ENCODE peak calls at places on chromosomes 12 and 14, in eight cellular contexts. J is naive thymus-derived CD4-positive, alpha-beta T cell; H is uterus; M is RWPE2; N is ovary; I is transverse colon; V is adipocyte; G is colonic mucosa. Q is an unnamed sample.
A peak's percentile ranks its signal among the peaks of the same experiment; 100 is the strongest.

GRCh38 chr12:110159671-110160245 is 35.6 kb downstream of the IFT81 start:
- DNase-seq in G (no peak), N (no peak), J (no peak), V (no peak), I (no peak), H (no peak), M (no peak), Q (no peak)

GRCh38 chr14:87013583-87013982 is 979.4 kb downstream of the GALC start:
- DNase-seq in N (no peak), G (no peak), H (no peak), I (no peak), J (no peak), M (no peak), V (peak; percentile 74), Q (no peak)

GRCh38 chr12:643478-644292 is 19.6 kb downstream of the NINJ2 start:
- DNase-seq in J (no peak), M (no peak), N (no peak), H (peak; percentile 32), V (no peak), G (peak; percentile 56), I (peak; percentile 42), Q (peak; percentile 54)

GRCh38 chr14:52299692-52300278 is 14.3 kb upstream of the PTGER2 start:
- DNase-seq in G (no peak), J (peak; percentile 52), N (no peak), I (no peak), M (no peak), V (peak; percentile 89), H (no peak), Q (no peak)

GRCh38 chr14:53295372-53295771 is 142.2 kb upstream of the DDHD1 start:
- DNase-seq in M (no peak), I (no peak), V (no peak), N (no peak), H (no peak), G (no peak), J (no peak), Q (no peak)

GRCh38 chr12:91774471-91774921 is 371.1 kb downstream of the BTG1 start:
- DNase-seq in H (peak; percentile 36), V (peak; percentile 69), M (no peak), N (peak; percentile 10), G (no peak), I (no peak), J (peak; percentile 27), Q (no peak)

GRCh38 chr12:8709124-8709830 is 11.5 kb downstream of the RIMKLB start:
- DNase-seq in N (peak; percentile 31), J (no peak), H (no peak), V (peak; percentile 53), I (peak; percentile 40), G (peak; percentile 31), M (no peak), Q (no peak)

GRCh38 chr12:2930865-2931264 is 28.3 kb upstream of the TEAD4 start:
- DNase-seq in N (no peak), J (no peak), G (no peak), V (no peak), M (no peak), H (no peak), I (no peak), Q (no peak)

GRCh38 chr12:81896771-81897170 is 137.6 kb upstream of the PPFIA2 start:
- DNase-seq in H (no peak), M (no peak), I (no peak), N (no peak), G (no peak), V (peak; percentile 8), J (no peak), Q (peak; percentile 10)

GRCh38 chr12:105233045-105233905 is 2.7 kb downstream of the APPL2 start:
- DNase-seq in G (no peak), V (no peak), N (no peak), H (no peak), I (no peak), J (no peak), M (no peak), Q (no peak)

GRCh38 chr12:49556391-49557186 is 11.4 kb downstream of the MCRS1 start:
- DNase-seq in N (no peak), J (no peak), H (no peak), G (no peak), V (no peak), M (no peak), I (no peak), Q (no peak)

GRCh38 chr12:62581288-62582064 is 114.8 kb downstream of the MON2 start:
- DNase-seq in G (no peak), J (peak; percentile 30), H (no peak), V (peak; percentile 84), I (no peak), M (no peak), N (no peak), Q (peak; percentile 14)

GRCh38 chr12:62517887-62518286 is 51.3 kb downstream of the MON2 start:
- DNase-seq in V (no peak), I (no peak), G (no peak), N (no peak), M (no peak), J (peak; percentile 16), H (no peak), Q (no peak)

GRCh38 chr14:98186140-98186539 is 1085.9 kb downstream of the BCL11B start:
- DNase-seq in G (no peak), M (no peak), I (no peak), J (no peak), V (no peak), H (no peak), N (no peak), Q (no peak)

GRCh38 chr12:69225251-69225910 is 14.0 kb upstream of the CPSF6 start:
- DNase-seq in G (no peak), H (no peak), I (no peak), V (no peak), N (no peak), J (no peak), M (no peak), Q (no peak)

DNA sequence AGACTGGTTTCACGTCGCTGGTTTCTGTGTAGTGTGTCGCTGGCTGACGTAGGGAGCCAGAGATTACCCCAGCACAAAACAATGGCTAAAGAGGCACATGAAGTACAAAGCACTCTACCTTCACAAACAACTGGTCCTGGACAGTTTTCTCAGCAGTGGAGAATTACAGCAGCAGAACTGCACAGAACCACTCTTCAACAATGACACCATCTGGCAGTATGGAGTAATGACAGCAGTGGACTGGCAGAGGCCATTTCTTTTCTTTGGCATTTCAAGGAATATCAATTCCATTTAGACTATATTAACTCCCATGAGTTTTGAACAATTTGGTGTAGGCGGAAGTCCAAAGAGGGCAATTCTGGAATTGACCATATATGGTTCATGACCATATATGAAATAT is 1074.1 kb downstream of the AACS start:
- DNase-seq in V (no peak), M (no peak), I (no peak), H (no peak), G (no peak), J (no peak), N (no peak), Q (no peak)
- H3K9me3 ChIP-seq in V (peaks cover 30% of the 10 kb centered on the region), M (peaks cover 7% of the 10 kb centered on the region), I (peaks cover 27% of the 10 kb centered on the region), H (no peaks in the 10 kb centered on the region), G (no peaks in the 10 kb centered on the region), J (no peaks in the 10 kb centered on the region), N (no peaks in the 10 kb centered on the region), Q (no peaks in the 10 kb centered on the region)

GRCh38 chr12:33429468-33429867 is 10.2 kb downstream of the SYT10 start:
- DNase-seq in H (no peak), G (no peak), N (no peak), J (no peak), M (no peak), V (no peak), I (no peak), Q (no peak)
- H3K27me3 ChIP-seq in H (no peaks in the 10 kb centered on the region), G (no peaks in the 10 kb centered on the region), N (no peaks in the 10 kb centered on the region), J (no peaks in the 10 kb centered on the region), M (peaks cover 16% of the 10 kb centered on the region), V (no peaks in the 10 kb centered on the region), I (no peaks in the 10 kb centered on the region), Q (no peaks in the 10 kb centered on the region)

GRCh38 chr12:116384175-116384574 is 106.7 kb upstream of the MED13L start:
- DNase-seq in V (no peak), G (no peak), I (no peak), N (no peak), J (no peak), H (no peak), M (no peak), Q (no peak)

GRCh38 chr12:116382456-116382902 is 105.0 kb upstream of the MED13L start:
- DNase-seq in I (no peak), N (no peak), J (no peak), G (no peak), H (no peak), M (no peak), V (peak; percentile 50), Q (no peak)

GRCh38 chr12:116389326-116389725 is 111.8 kb upstream of the MED13L start:
- DNase-seq in N (no peak), I (no peak), H (no peak), M (no peak), G (no peak), V (no peak), J (no peak), Q (no peak)

GRCh38 chr12:116384629-116385485 is 107.4 kb upstream of the MED13L start:
- DNase-seq in H (no peak), N (no peak), J (no peak), G (no peak), I (no peak), V (no peak), M (no peak), Q (peak; percentile 59)

DNA sequence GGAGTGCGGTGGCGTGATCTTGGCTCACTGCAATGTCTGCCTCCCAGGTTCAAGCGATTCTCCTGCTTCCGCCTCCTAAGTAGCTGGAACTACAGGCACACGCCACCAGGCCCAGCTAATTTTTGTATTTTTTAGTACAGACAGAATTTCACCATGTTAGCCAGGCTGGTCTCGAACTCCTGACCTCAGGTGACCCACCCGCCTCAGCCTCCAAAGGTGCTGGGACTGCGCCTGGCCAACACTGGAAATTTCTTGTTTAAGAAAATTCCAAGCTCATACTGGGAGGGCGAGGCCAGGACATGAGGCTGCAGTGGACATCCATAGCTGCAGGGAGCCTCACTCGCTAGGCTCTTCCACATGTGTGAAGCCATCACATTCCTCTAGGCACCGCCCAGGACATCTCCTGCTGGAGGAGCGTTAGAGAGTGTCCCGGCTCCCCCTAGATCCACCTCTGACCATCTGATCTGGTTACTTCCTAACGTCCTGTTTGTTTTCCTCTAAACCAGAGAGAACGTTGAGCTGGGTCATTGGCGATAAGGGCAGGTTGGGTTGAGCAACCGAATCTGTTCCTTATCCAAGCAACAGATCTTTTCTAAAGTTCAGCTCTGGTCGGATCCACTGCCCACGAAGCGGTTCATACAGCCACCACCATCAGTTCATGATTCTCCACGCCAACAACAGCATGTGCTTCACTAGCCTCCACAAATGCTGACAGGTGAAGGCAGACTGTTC is 108.2 kb upstream of the MED13L start:
- DNase-seq in I (no peak), N (no peak), H (no peak), V (no peak), G (no peak), J (no peak), M (no peak), Q (peak; percentile 84)
- H3K9me3 ChIP-seq in I (no peaks in the 10 kb centered on the region), N (no peaks in the 10 kb centered on the region), H (no peaks in the 10 kb centered on the region), V (no peaks in the 10 kb centered on the region), G (no peaks in the 10 kb centered on the region), J (no peaks in the 10 kb centered on the region), M (no peaks in the 10 kb centered on the region), Q (no peaks in the 10 kb centered on the region)

DNA sequence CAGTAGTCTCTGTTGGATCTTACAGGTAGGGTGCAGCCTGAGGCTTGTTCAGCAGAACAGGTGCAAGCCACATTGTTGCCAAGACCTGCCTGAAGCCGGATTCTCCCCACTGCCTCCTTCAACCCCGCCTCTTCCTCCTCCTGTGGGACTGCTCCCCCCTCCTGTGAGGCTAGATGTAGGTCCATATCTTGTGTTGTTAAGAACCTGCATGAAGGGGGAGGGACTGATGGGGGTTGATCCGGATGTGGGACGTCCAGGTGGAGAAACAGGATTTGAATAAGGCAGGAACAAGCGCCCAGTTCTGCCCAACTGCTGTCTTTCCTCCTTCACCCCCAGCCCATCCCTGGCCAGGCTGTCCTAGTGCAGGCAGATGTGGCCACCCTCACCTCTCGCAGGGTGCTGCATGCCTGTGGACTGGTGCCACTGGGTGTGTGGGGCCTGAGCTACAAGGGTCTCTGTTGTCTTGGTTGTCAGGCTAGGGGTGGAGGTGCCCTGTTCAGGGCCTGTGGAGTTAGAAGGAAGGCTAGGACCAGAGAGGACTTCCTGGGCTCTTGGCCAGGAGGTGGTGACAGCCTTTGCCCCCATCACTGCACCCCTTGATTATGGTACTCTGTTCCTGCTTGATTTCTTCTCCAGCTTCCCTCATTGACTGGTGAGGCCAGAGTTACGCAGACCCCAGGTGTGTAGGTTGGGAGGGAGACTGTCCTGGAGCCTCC is 1.4 kb downstream of the NR4A1 start:
- DNase-seq in N (peak; percentile 63), H (no peak), V (no peak), G (peak; percentile 88), M (no peak), J (peak; percentile 50), I (peak; percentile 71), Q (no peak)
- H3K27me3 ChIP-seq in N (no peaks in the 10 kb centered on the region), H (no peaks in the 10 kb centered on the region), V (no peaks in the 10 kb centered on the region), G (no peaks in the 10 kb centered on the region), M (no peaks in the 10 kb centered on the region), J (no peaks in the 10 kb centered on the region), I (no peaks in the 10 kb centered on the region), Q (no peaks in the 10 kb centered on the region)

Q was measured in Caco-2.